ENCODE peak calls at places on chromosomes 7 and 10, in four cellular contexts. Y is tibial nerve, L is left ventricle myocardium inferior, P is Panc1. K is an unnamed sample.

GRCh38 chr10:31622993-31623392 is 304.0 kb downstream of the ZEB1 start:
- DNase-seq in Y (peak; percentile 59), L (no peak), P (no peak), K (no peak)

GRCh38 chr10:96967847-96968246 is 135.7 kb downstream of the LCOR start:
- DNase-seq in Y (no peak), L (no peak), P (no peak), K (no peak)

GRCh38 chr10:60123668-60124067 is 217.3 kb upstream of the CCDC6 start:
- DNase-seq in L (no peak), P (no peak), Y (no peak), K (no peak)

GRCh38 chr10:133455611-133456031 is 1.9 kb downstream of the SCART1 start:
- DNase-seq in P (no peak), L (peak; percentile 11), Y (no peak), K (no peak)

GRCh38 chr7:104883248-104883717 is 130.7 kb upstream of the KMT2E start:
- DNase-seq in L (no peak), Y (no peak), P (no peak), K (no peak)

GRCh38 chr7:111137296-111138195 is 46.6 kb downstream of the LRRN3 start:
- DNase-seq in P (no peak), L (no peak), Y (no peak), K (no peak)

GRCh38 chr7:81140775-81141174 is 221.9 kb upstream of the SEMA3C start:
- DNase-seq in L (no peak), Y (no peak), P (no peak), K (no peak)

GRCh38 chr10:27223964-27224363 is 16.6 kb downstream of the ACBD5 start:
- DNase-seq in Y (peak; percentile 50), L (no peak), P (no peak), K (peak; percentile 39)

GRCh38 chr10:14507156-14507555 is 176.4 kb upstream of the FRMD4A start:
- DNase-seq in Y (no peak), P (no peak), L (no peak), K (no peak)

GRCh38 chr7:149154021-149154420 is 6.8 kb downstream of the ZNF398 start:
- DNase-seq in L (no peak), Y (no peak), P (no peak), K (no peak)

GRCh38 chr7:88005191-88005590 is 71.1 kb downstream of the ADAM22 start:
- DNase-seq in P (no peak), Y (no peak), L (no peak), K (no peak)

GRCh38 chr10:78044699-78045098 is 11.0 kb downstream of the RPS24 start:
- DNase-seq in Y (no peak), L (no peak), P (no peak), K (no peak)

GRCh38 chr10:48253970-48254657 is 20.4 kb downstream of the FRMPD2 start:
- DNase-seq in L (no peak), Y (no peak), P (no peak), K (no peak)

GRCh38 chr10:73586583-73586984 is 4.6 kb downstream of the USP54 start:
- DNase-seq in L (no peak), Y (peak; percentile 49), P (no peak), K (no peak)

GRCh38 chr10:56231436-56231835 is 129.6 kb downstream of the ZWINT start:
- DNase-seq in Y (no peak), L (no peak), P (no peak), K (no peak)

GRCh38 chr7:120472892-120473291 is 199.9 kb downstream of the KCND2 start:
- DNase-seq in L (no peak), P (no peak), Y (no peak), K (no peak)

GRCh38 chr10:86938260-86938659 is 19.2 kb downstream of the MMRN2 start:
- DNase-seq in L (no peak), Y (no peak), P (no peak), K (no peak)

GRCh38 chr10:14409247-14409646 is 78.5 kb upstream of the FRMD4A start:
- DNase-seq in Y (no peak), L (no peak), P (no peak), K (no peak)

GRCh38 chr7:81285142-81285871 is 366.5 kb upstream of the SEMA3C start:
- DNase-seq in P (no peak), L (no peak), Y (no peak), K (no peak)

GRCh38 chr7:65438593-65438992 is 64.9 kb downstream of the ZNF92 start:
- DNase-seq in L (no peak), Y (no peak), P (no peak), K (no peak)

GRCh38 chr10:114538544-114538906 is 119.5 kb downstream of the ABLIM1 start:
- DNase-seq in Y (no peak), P (no peak), L (no peak), K (no peak)

GRCh38 chr7:98254951-98255610 is 3.0 kb upstream of the TECPR1 start:
- DNase-seq in P (no peak), Y (no peak), L (no peak), K (no peak)

GRCh38 chr7:73865738-73866445 is 4.9 kb downstream of the TMEM270 start:
- DNase-seq in L (no peak), P (no peak), Y (peak; percentile 46), K (no peak)

GRCh38 chr10:29675984-29676383 is 41.2 kb upstream of the SVIL start:
- DNase-seq in Y (no peak), L (no peak), P (no peak), K (no peak)

GRCh38 chr7:7347045-7347444 is 164.7 kb downstream of the C1GALT1 start:
- DNase-seq in L (no peak), P (no peak), Y (no peak), K (no peak)

GRCh38 chr10:22761569-22762220 is 47.3 kb upstream of the PIP4K2A start:
- DNase-seq in P (no peak), L (no peak), Y (no peak), K (no peak)

GRCh38 chr10:113326160-113327111 is 226.4 kb upstream of the HABP2 start:
- DNase-seq in L (no peak), P (peak; percentile 47), Y (peak; percentile 56), K (peak; percentile 46)

GRCh38 chr10:45274364-45274763 is 41.0 kb downstream of the OR13A1 start:
- DNase-seq in P (no peak), Y (no peak), L (no peak), K (no peak)

GRCh38 chr10:34102917-34103506 is 712.1 kb downstream of the PARD3 start:
- DNase-seq in L (no peak), P (no peak), Y (peak; percentile 25), K (no peak)

GRCh38 chr10:98667081-98667480 is 220.3 kb upstream of the HPS1 start:
- DNase-seq in P (no peak), L (no peak), Y (no peak), K (no peak)

GRCh38 chr7:26667514-26668133 is 196.8 kb downstream of the SKAP2 start:
- DNase-seq in L (no peak), Y (peak; percentile 66), P (peak; percentile 80), K (peak; percentile 75)

GRCh38 chr10:46553238-46554049 is 3.0 kb downstream of the GPRIN2 start:
- DNase-seq in L (peak; percentile 14), P (no peak), Y (peak; percentile 3), K (peak; percentile 3)

GRCh38 chr10:32984003-32984600 is 26.1 kb upstream of the ITGB1 start:
- DNase-seq in P (no peak), Y (no peak), L (no peak), K (no peak)
- H3K4me3 ChIP-seq in P (no peak overlapping the region), Y (no peak overlapping the region), L (no peak overlapping the region), K (no peak overlapping the region)

GRCh38 chr10:35998036-35998435 is 355.9 kb upstream of the FZD8 start:
- DNase-seq in Y (no peak), P (no peak), L (no peak), K (no peak)
- H3K27ac ChIP-seq in Y (no peak overlapping the region), P (no peak overlapping the region), L (no peak overlapping the region), K (no peak overlapping the region)

GRCh38 chr7:117806011-117806410 is 67.2 kb downstream of the CTTNBP2 start:
- DNase-seq in P (no peak), Y (no peak), L (no peak), K (no peak)

GRCh38 chr7:117809958-117810357 is 63.3 kb downstream of the CTTNBP2 start:
- DNase-seq in L (no peak), P (no peak), Y (no peak), K (peak; percentile 38)

GRCh38 chr7:117807688-117808087 is 65.6 kb downstream of the CTTNBP2 start:
- DNase-seq in P (no peak), Y (no peak), L (no peak), K (no peak)

GRCh38 chr7:117808910-117809705 is 64.1 kb downstream of the CTTNBP2 start:
- DNase-seq in P (no peak), Y (no peak), L (no peak), K (no peak)

GRCh38 chr7:117808273-117808868 is 64.9 kb downstream of the CTTNBP2 start:
- DNase-seq in P (no peak), L (peak; percentile 29), Y (peak; percentile 38), K (peak; percentile 52)
- H3K4me3 ChIP-seq in P (no peak overlapping the region), L (peak overlapping the region; percentile 11), Y (no peak overlapping the region), K (no peak overlapping the region)

GRCh38 chr7:158704524-158705233 is at the start of gene NCAPG2:
- DNase-seq in P (peak; percentile 83), Y (peak; percentile 95), L (peak; percentile 97), K (peak; percentile 99)

GRCh38 chr7:158706710-158707590 is 2.3 kb upstream of the NCAPG2 start:
- DNase-seq in P (no peak), L (no peak), Y (no peak), K (no peak)

GRCh38 chr7:158707610-158708009 is 3.0 kb upstream of the NCAPG2 start:
- DNase-seq in P (no peak), L (no peak), Y (no peak), K (no peak)

GRCh38 chr7:158706273-158706704 is 1.7 kb upstream of the NCAPG2 start:
- DNase-seq in Y (no peak), P (no peak), L (no peak), K (no peak)

GRCh38 chr7:158705234-158705890 is 758 bp upstream of the NCAPG2 start:
- DNase-seq in P (no peak), L (no peak), Y (no peak), K (no peak)
- H3K27ac ChIP-seq in P (peak overlapping the region; percentile 84), L (peak overlapping the region; percentile 91), Y (peak overlapping the region; percentile 96), K (peak overlapping the region; percentile 79)

DNA sequence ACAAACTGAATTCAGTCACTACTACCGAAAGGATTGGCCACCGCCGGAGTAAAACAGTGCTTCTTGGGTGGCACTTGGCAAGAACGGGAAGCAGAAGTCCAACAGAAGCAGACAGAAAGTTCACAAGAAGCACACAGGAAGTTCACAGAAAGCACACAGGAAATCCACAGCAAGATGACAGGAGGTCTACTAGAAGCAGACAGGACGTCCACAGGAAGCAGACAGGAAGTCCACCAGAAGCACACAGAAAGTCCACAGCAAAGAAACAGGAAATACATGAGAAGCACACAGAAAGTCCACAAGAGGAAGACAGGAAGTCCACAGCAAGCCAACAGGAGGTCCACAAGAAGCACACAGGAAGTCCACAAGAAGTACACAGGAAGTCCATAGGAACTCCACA is 399.2 kb upstream of the AUTS2 start:
- DNase-seq in Y (no peak), L (no peak), P (no peak), K (no peak)
- H3K4me3 ChIP-seq in Y (no peak overlapping the region), L (no peak overlapping the region), P (no peak overlapping the region), K (no peak overlapping the region)